ENCODE peak calls at places on chromosomes 2 and 18, in four cellular contexts. U, F, X and N are unnamed samples. For H3K27me3, the result is how much of the 10 kb centered on the place peaks cover.

GRCh38 chr2:135701442-135701841 is 40.2 kb upstream of the UBXN4 start:
- DNase-seq in U (no peak), F (no peak), X (no peak), N (no peak)

GRCh38 chr2:217830061-217830460 is 172.7 kb downstream of the TNS1 start:
- DNase-seq in U (no peak), F (no peak), X (no peak), N (no peak)

GRCh38 chr18:36058674-36059073 is 8.7 kb downstream of the RPRD1A start:
- DNase-seq in U (no peak), F (no peak), X (no peak), N (no peak)

GRCh38 chr2:175880-176800 is 87.7 kb downstream of the SH3YL1 start:
- DNase-seq in U (no peak), F (no peak), X (peak), N (no peak)

GRCh38 chr2:177465400-177466138 is 73.0 kb downstream of the AGPS start:
- DNase-seq in U (no peak), F (no peak), X (no peak), N (no peak)

GRCh38 chr18:72768681-72769229 is 99.0 kb downstream of the NETO1 start:
- DNase-seq in U (no peak), F (no peak), X (no peak), N (no peak)

GRCh38 chr2:72827999-72828646 is 2.3 kb upstream of the EXOC6B start:
- DNase-seq in U (no peak), F (no peak), X (peak), N (no peak)

GRCh38 chr2:75022516-75022915 is 64.1 kb downstream of the POLE4 start:
- DNase-seq in U (no peak), F (no peak), X (no peak), N (no peak)

GRCh38 chr2:101306410-101306809 is 2.1 kb downstream of the RNF149 start:
- DNase-seq in U (no peak), F (peak), X (no peak), N (no peak)

GRCh38 chr2:131029812-131030211 is 63.4 kb downstream of the FAM168B start:
- DNase-seq in U (no peak), F (no peak), X (no peak), N (no peak)

GRCh38 chr2:215839816-215840215 is 173.5 kb downstream of the MREG start:
- DNase-seq in U (no peak), F (no peak), X (no peak), N (no peak)

GRCh38 chr2:177817300-177817699 is 255.3 kb downstream of the PDE11A start:
- DNase-seq in U (no peak), F (no peak), X (no peak), N (no peak)

GRCh38 chr2:223488814-223489213 is 113.3 kb downstream of the SCG2 start:
- DNase-seq in U (no peak), F (peak), X (no peak), N (no peak)

GRCh38 chr2:23595021-23595420 is 210.0 kb downstream of the KLHL29 start:
- DNase-seq in U (no peak), F (no peak), X (no peak), N (no peak)

GRCh38 chr2:21924640-21925285 is 801.0 kb downstream of the TDRD15 start:
- DNase-seq in U (no peak), F (no peak), X (no peak), N (no peak)

GRCh38 chr18:4093676-4094075 is 361.4 kb downstream of the DLGAP1 start:
- DNase-seq in U (no peak), F (no peak), X (no peak), N (no peak)

DNA sequence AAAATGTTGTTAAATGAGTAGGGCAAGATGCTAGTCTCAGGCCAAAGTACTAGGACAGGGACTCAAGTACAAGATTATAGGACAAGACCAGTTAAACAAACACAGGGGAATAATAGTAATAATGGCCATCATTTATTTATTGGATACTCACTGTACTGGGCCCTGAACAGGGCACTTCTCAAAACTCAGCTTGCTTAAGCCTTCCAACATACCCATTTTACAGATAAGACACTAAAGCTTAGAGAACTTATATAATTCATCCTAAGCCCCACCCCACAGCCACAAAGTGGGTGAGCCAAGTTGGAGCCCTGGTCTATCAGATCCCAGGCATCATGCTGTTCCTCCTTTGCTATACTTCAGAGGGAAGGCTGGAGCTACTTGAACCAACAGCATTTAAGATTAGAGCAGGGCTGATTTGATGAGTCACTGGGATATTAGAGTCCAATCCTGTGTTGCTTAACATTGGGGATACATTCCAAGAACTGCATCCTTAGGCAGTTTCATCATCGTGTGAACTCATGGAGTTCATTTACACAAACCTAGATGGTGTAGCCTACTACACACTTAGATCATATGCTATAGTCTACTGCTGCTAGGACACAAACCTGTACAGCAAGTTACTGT is 153.6 kb downstream of the MTCL1 start:
- DNase-seq in U (no peak), F (peak), X (no peak), N (peak)
- TF ChIP-seq POLR2AphosphoS5 in U (no peak), F (no peak), X (no peak), N (no peak)

DNA sequence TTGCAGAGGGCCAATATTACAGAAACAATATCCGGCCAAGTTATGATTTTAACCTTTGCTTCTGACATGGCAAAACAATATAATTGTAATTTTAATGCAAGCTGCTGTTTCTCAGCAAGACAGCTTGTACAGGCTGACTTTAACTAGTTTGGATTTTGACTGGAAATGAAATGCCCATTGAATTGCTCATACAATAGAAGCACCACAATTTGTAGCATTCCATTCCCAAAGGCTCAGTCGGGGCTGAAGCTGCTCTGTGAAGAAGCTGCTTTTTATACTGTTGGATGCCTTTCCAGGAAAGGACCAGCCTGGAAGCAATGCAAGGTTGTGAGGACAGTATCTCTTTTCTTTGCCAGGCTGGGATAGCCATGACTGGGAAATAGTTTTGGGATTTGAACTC is 677.0 kb upstream of the FANCL start:
- DNase-seq in U (no peak), F (no peak), X (no peak), N (no peak)
- TF ChIP-seq TCF7L2 in U (no peak), F (no peak), X (no peak), N (no peak)

GRCh38 chr18:22173221-22173927 is 4.0 kb downstream of the GATA6 start:
- DNase-seq in U (no peak), F (no peak), X (no peak), N (no peak)

GRCh38 chr18:22170421-22171262 is 1.3 kb downstream of the GATA6 start:
- DNase-seq in U (no peak), F (no peak), X (peak), N (no peak)

GRCh38 chr18:22172594-22173049 is 3.2 kb downstream of the GATA6 start:
- DNase-seq in U (no peak), F (no peak), X (no peak), N (no peak)

GRCh38 chr18:22171263-22171838 is 2.0 kb downstream of the GATA6 start:
- DNase-seq in U (no peak), F (no peak), X (no peak), N (no peak)

GRCh38 chr18:22171839-22172582 is 2.6 kb downstream of the GATA6 start:
- DNase-seq in U (no peak), F (no peak), X (no peak), N (no peak)
- H3K27me3 ChIP-seq in U (under half), F (under half), X (under half), N (under half)

GRCh38 chr2:46872876-46873631 is 42.6 kb downstream of the MCFD2 start:
- DNase-seq in U (no peak), F (no peak), X (no peak), N (no peak)

GRCh38 chr2:46874236-46874929 is 41.2 kb downstream of the MCFD2 start:
- DNase-seq in U (no peak), F (no peak), X (no peak), N (no peak)

GRCh38 chr2:46871976-46872381 is 43.6 kb downstream of the MCFD2 start:
- DNase-seq in U (no peak), F (peak), X (no peak), N (no peak)

GRCh38 chr2:46875226-46875899 is 40.2 kb downstream of the MCFD2 start:
- DNase-seq in U (no peak), F (no peak), X (no peak), N (no peak)

GRCh38 chr2:46873632-46874068 is 42.0 kb downstream of the MCFD2 start:
- DNase-seq in U (peak), F (peak), X (peak), N (peak)
- TF ChIP-seq POLR2AphosphoS5 in U (peak), F (no peak), X (no peak), N (no peak)

GRCh38 chr2:220337611-220338440 is 710.4 kb downstream of the SLC4A3 start:
- DNase-seq in U (no peak), F (no peak), X (no peak), N (no peak)

GRCh38 chr2:220334210-220334609 is 706.8 kb downstream of the SLC4A3 start:
- DNase-seq in U (no peak), F (no peak), X (no peak), N (no peak)

GRCh38 chr2:220334871-220335590 is 707.6 kb downstream of the SLC4A3 start:
- DNase-seq in U (no peak), F (no peak), X (no peak), N (no peak)

GRCh38 chr2:220335591-220335915 is 708.1 kb downstream of the SLC4A3 start:
- DNase-seq in U (no peak), F (no peak), X (no peak), N (no peak)

GRCh38 chr2:220336771-220337170 is 709.3 kb downstream of the SLC4A3 start:
- DNase-seq in U (no peak), F (no peak), X (no peak), N (no peak)
- TF ChIP-seq TCF7L2 in U (no peak), F (no peak), X (no peak), N (no peak)

GRCh38 chr2:222423632-222424280 is 587 bp upstream of the SGPP2 start:
- DNase-seq in U (no peak), F (no peak), X (no peak), N (no peak)

GRCh38 chr2:222427606-222428320 is 3.4 kb downstream of the SGPP2 start:
- DNase-seq in U (no peak), F (no peak), X (no peak), N (no peak)

GRCh38 chr2:222424729-222425671 is 657 bp downstream of the SGPP2 start:
- DNase-seq in U (no peak), F (no peak), X (no peak), N (no peak)

GRCh38 chr2:222424281-222424728 is at the start of gene SGPP2:
- DNase-seq in U (no peak), F (no peak), X (no peak), N (no peak)

DNA sequence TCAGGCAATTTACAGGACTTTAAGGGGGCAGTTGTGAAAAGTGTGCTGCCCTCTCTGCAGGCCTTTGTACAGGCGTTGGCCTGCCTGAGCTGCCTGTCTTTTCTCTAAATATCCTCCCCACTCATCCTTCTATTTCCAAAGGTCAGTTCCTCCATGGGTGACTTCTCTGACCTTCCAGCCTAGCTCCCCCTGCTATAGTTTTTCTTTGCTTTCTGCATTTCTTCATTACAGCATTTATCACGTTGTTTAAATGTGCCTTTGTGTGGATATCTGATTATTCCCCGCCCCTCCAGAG is 2.4 kb downstream of the SGPP2 start:
- DNase-seq in U (no peak), F (no peak), X (no peak), N (no peak)
- H3K27me3 ChIP-seq in U (under half), F (under half), X (under half), N (under half)

DNA sequence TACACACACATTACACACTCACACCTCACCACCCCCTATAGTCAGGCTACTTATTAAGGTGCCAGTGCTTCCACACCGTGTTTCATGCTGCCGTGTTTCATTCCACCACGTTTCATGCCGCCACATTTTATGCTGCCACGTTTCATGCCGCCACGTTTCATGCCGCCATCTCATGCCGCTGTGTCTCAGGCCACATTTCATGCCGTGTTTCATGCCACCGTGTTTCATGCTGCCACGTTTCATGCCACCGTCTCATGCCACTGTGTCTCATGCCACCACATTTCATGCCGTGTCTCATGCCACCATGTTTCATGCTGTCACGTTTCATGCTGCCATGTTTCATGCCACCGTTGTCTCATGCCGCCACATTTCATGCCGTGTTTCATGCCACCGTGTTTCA is 65.1 kb downstream of the MBOAT2 start:
- DNase-seq in U (no peak), F (no peak), X (no peak), N (no peak)
- TF ChIP-seq POLR2AphosphoS5 in U (no peak), F (peak), X (no peak), N (no peak)

GRCh38 chr2:213243189-213244044 is 40.8 kb upstream of the SPAG16 start:
- DNase-seq in U (no peak), F (no peak), X (no peak), N (no peak)
- TF ChIP-seq TCF7L2 in U (no peak), F (no peak), X (no peak), N (no peak)